ENCODE peak calls at places on chromosomes 3 and 15, in four cellular contexts. U is HL-60, W is lung, D is AG04450. B is an unnamed sample.

GRCh38 chr15:48250640-48251076 is 44.6 kb downstream of the SLC12A1 start:
- DNase-seq in U (peak), W (no peak), D (peak), B (peak)

GRCh38 chr3:3110749-3111361 is 681 bp upstream of the IL5RA start:
- DNase-seq in U (no peak), W (no peak), D (no peak), B (no peak)

GRCh38 chr3:55322649-55323048 is 164.5 kb downstream of the WNT5A start:
- DNase-seq in U (no peak), W (no peak), D (no peak), B (no peak)

GRCh38 chr3:44995142-44995770 is 19.2 kb downstream of the EXOSC7 start:
- DNase-seq in U (no peak), W (no peak), D (no peak), B (no peak)

GRCh38 chr15:57146394-57147140 is 228.1 kb downstream of the TCF12 start:
- DNase-seq in U (no peak), W (no peak), D (no peak), B (no peak)

GRCh38 chr15:66565731-66566130 is at the start of gene LCTL:
- DNase-seq in U (no peak), W (no peak), D (peak), B (no peak)

GRCh38 chr15:98647026-98647773 is 1.1 kb upstream of the IGF1R start:
- DNase-seq in U (peak), W (peak), D (no peak), B (no peak)

GRCh38 chr3:108127301-108127988 is 36.6 kb upstream of the CD47 start:
- DNase-seq in U (no peak), W (no peak), D (no peak), B (no peak)

GRCh38 chr3:75655501-75655904 is 8.6 kb upstream of the FRG2C start:
- DNase-seq in U (no peak), W (no peak), D (no peak), B (no peak)

GRCh38 chr3:139718415-139718814 is 40.6 kb upstream of the NMNAT3 start:
- DNase-seq in U (no peak), W (no peak), D (no peak), B (no peak)

GRCh38 chr15:29968099-29968892 is 114.5 kb upstream of the GOLGA8J start:
- DNase-seq in U (peak), W (no peak), D (no peak), B (no peak)

GRCh38 chr3:171435143-171435542 is 25.1 kb downstream of the TNIK start:
- DNase-seq in U (no peak), W (no peak), D (no peak), B (no peak)

GRCh38 chr3:189298469-189299375 is 127.0 kb downstream of the TPRG1 start:
- DNase-seq in U (no peak), W (no peak), D (no peak), B (no peak)

GRCh38 chr15:100966997-100967396 is 47.8 kb downstream of the LRRK1 start:
- DNase-seq in U (no peak), W (no peak), D (no peak), B (no peak)

GRCh38 chr3:134392336-134392983 is 18.2 kb upstream of the AMOTL2 start:
- DNase-seq in U (no peak), W (no peak), D (no peak), B (no peak)

GRCh38 chr15:40346579-40347558 is 4.0 kb upstream of the PHGR1 start:
- DNase-seq in U (no peak), W (no peak), D (no peak), B (no peak)

GRCh38 chr3:113275876-113276580 is 64.7 kb downstream of the BOC start:
- DNase-seq in U (no peak), W (no peak), D (no peak), B (no peak)

GRCh38 chr15:62560943-62561571 is 396.0 kb upstream of the C2CD4B start:
- DNase-seq in U (no peak), W (no peak), D (no peak), B (no peak)

GRCh38 chr3:31695280-31696008 is 162.7 kb downstream of the STT3B start:
- DNase-seq in U (no peak), W (no peak), D (no peak), B (no peak)

GRCh38 chr3:72372161-72372560 is 476.1 kb downstream of the SHQ1 start:
- DNase-seq in U (no peak), W (no peak), D (no peak), B (no peak)

GRCh38 chr15:43439268-43439667 is 53.7 kb downstream of the TP53BP1 start:
- DNase-seq in U (no peak), W (no peak), D (no peak), B (no peak)

GRCh38 chr3:140467104-140467577 is 210.7 kb upstream of the TRIM42 start:
- DNase-seq in U (no peak), W (peak), D (no peak), B (no peak)

GRCh38 chr3:178671261-178672191 is 135.3 kb downstream of the KCNMB2 start:
- DNase-seq in U (no peak), W (no peak), D (no peak), B (no peak)

GRCh38 chr15:60554494-60554893 is 75.6 kb upstream of the ICE2 start:
- DNase-seq in U (no peak), W (no peak), D (no peak), B (no peak)

GRCh38 chr15:75143738-75144334 is 57.8 kb upstream of the C15orf39 start:
- DNase-seq in U (no peak), W (no peak), D (no peak), B (no peak)

GRCh38 chr15:67916051-67916374 is 76.2 kb upstream of the RNU6-1 start:
- DNase-seq in U (no peak), W (no peak), D (no peak), B (no peak)

GRCh38 chr3:61381745-61382392 is 130.6 kb upstream of the FHIT start:
- DNase-seq in U (peak), W (no peak), D (no peak), B (no peak)

GRCh38 chr3:170740726-170741591 is 129.0 kb downstream of the RPL22L1 start:
- DNase-seq in U (no peak), W (no peak), D (no peak), B (no peak)

GRCh38 chr3:13536832-13537231 is 12.1 kb upstream of the FBLN2 start:
- DNase-seq in U (no peak), W (no peak), D (no peak), B (no peak)

GRCh38 chr3:13558651-13559050 is 9.7 kb downstream of the FBLN2 start:
- DNase-seq in U (no peak), W (no peak), D (no peak), B (no peak)

GRCh38 chr3:160870327-160870726 is 114.3 kb downstream of the PPM1L start:
- DNase-seq in U (no peak), W (no peak), D (no peak), B (no peak)

GRCh38 chr3:61908344-61908743 is 347.0 kb downstream of the PTPRG start:
- DNase-seq in U (no peak), W (no peak), D (peak), B (no peak)

GRCh38 chr3:13103416-13104058 is 30.3 kb upstream of the IQSEC1 start:
- DNase-seq in U (no peak), W (no peak), D (no peak), B (no peak)

GRCh38 chr15:35121611-35122359 is 36.7 kb upstream of the NANOGP8 start:
- DNase-seq in U (no peak), W (no peak), D (no peak), B (no peak)

GRCh38 chr3:22371592-22372291 is 620.7 kb upstream of the ZNF385D start:
- DNase-seq in U (no peak), W (no peak), D (no peak), B (no peak)

DNA sequence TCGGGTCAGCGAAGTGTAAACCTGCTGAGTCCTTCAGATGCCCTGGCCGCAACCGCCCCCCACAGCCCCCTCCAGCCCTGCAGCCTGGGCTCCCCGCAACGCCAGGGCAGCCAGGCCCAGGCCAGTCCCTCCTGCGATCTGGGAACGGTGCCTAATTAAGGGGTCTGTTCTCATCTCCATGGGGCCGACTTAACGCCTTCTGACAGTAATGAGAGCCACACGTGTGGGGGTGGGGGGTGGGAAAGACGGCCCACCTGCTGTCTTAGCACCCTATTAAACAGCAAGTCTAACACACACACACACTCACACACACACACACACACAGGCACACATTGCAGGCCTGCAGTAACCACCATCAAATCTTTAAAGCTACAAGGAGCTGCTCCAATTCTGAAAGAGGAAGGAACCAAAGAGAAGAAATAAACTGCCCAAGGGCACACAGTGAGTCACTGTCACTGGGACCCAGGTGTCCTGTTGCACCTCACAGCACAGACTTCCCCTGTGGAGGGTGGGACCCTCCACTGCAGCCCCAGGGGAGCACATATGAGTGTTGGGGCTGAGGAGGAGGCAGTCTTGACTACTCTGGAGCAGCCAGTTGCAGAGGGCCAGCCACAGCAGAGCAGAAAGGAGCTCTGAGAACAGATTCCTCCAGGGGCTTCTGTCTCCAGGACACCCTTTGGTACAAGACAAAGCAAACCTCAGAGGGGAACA is 31.8 kb upstream of the HES1 start:
- DNase-seq in U (peak), W (no peak), D (no peak), B (no peak)
- H3K4me3 ChIP-seq in U (no peak), W (no peak), D (no peak), B (no peak)

GRCh38 chr3:174532216-174532615 is 326.9 kb upstream of the NAALADL2 start:
- DNase-seq in U (no peak), W (no peak), D (no peak), B (no peak)
- H3K4me3 ChIP-seq in U (no peak), W (no peak), D (no peak), B (no peak)

GRCh38 chr15:89735773-89736172 is 15.3 kb downstream of the MESP1 start:
- DNase-seq in U (no peak), W (no peak), D (no peak), B (no peak)

GRCh38 chr15:89743594-89743993 is 7.5 kb downstream of the MESP1 start:
- DNase-seq in U (no peak), W (no peak), D (no peak), B (no peak)

GRCh38 chr15:89745131-89745530 is 5.9 kb downstream of the MESP1 start:
- DNase-seq in U (no peak), W (no peak), D (no peak), B (no peak)

GRCh38 chr15:89743011-89743410 is 8.0 kb downstream of the MESP1 start:
- DNase-seq in U (no peak), W (no peak), D (no peak), B (no peak)

DNA sequence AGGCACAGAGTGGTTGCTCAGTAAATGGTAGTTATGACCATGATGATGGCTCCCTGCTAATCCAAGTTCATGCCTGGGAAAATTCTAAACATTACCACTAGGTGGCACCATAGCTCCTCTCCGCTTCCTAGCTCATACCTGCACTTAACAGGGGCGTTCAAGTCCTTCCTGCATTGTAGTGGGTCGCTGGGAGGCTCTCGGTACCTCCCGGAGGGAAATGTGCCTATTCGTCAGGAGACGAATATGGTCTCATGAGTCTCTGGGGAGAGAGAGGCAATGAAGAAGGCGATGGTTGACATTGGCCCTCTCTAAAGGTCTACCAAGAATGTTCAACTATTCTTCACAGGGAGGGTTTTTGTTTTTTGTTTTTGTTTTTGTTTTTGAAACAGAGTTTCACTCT is 10.9 kb downstream of the MESP1 start:
- DNase-seq in U (peak), W (peak), D (peak), B (no peak)
- H3K4me3 ChIP-seq in U (no peak), W (no peak), D (no peak), B (no peak)

GRCh38 chr15:85702321-85703230 is 92.1 kb downstream of the KLHL25 start:
- DNase-seq in U (peak), W (no peak), D (no peak), B (no peak)
- H3K4me3 ChIP-seq in U (no peak), W (no peak), D (no peak), B (no peak)

GRCh38 chr15:90620379-90621134 is 90.8 kb downstream of the CRTC3 start:
- DNase-seq in U (no peak), W (no peak), D (no peak), B (no peak)

GRCh38 chr15:90617668-90618097 is 88.0 kb downstream of the CRTC3 start:
- DNase-seq in U (no peak), W (no peak), D (no peak), B (no peak)

GRCh38 chr15:90618330-90619136 is 88.8 kb downstream of the CRTC3 start:
- DNase-seq in U (no peak), W (no peak), D (peak), B (no peak)

GRCh38 chr15:90619468-90619867 is 89.7 kb downstream of the CRTC3 start:
- DNase-seq in U (no peak), W (no peak), D (no peak), B (no peak)

DNA sequence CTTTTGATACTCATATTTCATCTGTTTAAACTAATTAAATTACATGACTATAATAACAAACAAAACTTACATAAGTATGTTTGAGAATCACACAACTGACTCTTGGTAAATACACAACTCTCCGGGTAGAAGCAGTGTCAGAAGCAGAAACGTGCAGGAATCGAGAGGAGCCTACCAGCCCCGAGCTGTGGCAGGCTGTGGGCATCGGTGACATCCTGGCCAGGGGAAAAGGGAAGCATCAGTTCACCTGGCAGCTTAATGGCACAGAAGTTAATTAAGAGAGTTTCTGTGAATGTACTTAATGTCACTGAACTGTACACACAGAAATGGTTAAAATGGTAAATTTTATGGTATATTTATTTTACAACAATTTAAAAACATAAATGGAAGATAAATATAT is 90.2 kb downstream of the CRTC3 start:
- DNase-seq in U (no peak), W (no peak), D (no peak), B (no peak)
- H3K4me3 ChIP-seq in U (no peak), W (no peak), D (no peak), B (no peak)

GRCh38 chr15:96736384-96736783 is 405.9 kb downstream of the NR2F2 start:
- DNase-seq in U (no peak), W (no peak), D (no peak), B (no peak)
- H3K4me3 ChIP-seq in U (no peak), W (no peak), D (no peak), B (no peak)

GRCh38 chr3:126290325-126290724 is 66.9 kb downstream of the KLF15 start:
- DNase-seq in U (no peak), W (no peak), D (no peak), B (no peak)
- H3K4me3 ChIP-seq in U (no peak), W (no peak), D (no peak), B (no peak)

DNA sequence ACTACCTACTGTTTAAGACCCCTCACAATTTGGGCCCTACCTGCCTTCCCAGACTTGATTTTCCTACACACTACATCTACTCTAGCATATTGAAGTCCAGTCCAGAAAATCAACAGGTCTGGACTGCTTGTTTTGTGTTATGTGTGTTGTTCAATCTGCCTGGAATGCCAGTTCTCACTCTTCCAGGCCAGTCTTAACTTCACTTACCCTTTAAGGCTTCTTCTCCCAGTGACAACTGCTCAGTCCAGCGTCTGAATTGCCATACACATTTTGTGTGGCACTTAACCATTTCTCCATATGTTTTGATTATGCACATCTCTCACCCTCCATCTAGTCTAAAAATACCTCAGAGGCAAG is 1.1 kb downstream of the TICRR start:
- DNase-seq in U (no peak), W (no peak), D (no peak), B (no peak)
- H3K4me3 ChIP-seq in U (peak), W (no peak), D (peak), B (peak)

B was measured in AG04449.